ENCODE peak calls at places on chromosome 20, in four cellular contexts. One of them, this sample, is unnamed.

GRCh38 chr20:63082308-63082938 is 75.7 kb upstream of the BHLHE23 start:
- DNase-seq in stimulated activated CD8-positive, alpha-beta memory T cell treated with anti-CD3 and anti-CD28 coated beads, Interleukin-2, amount 100 ng/mL, for 1 hour: no peak
- DNase-seq in activated CD8-positive, alpha-beta memory T cell treated with anti-CD3 and anti-CD28 coated beads, Interleukin-2, amount 50 U/mL, for 4 hours: peak
- DNase-seq in WTC11: peak
- DNase-seq in this sample: no peak

GRCh38 chr20:20000223-20000968 is 16.8 kb upstream of the NAA20 start:
- DNase-seq in stimulated activated CD8-positive, alpha-beta memory T cell treated with anti-CD3 and anti-CD28 coated beads, Interleukin-2, amount 100 ng/mL, for 1 hour: no peak
- DNase-seq in activated CD8-positive, alpha-beta memory T cell treated with anti-CD3 and anti-CD28 coated beads, Interleukin-2, amount 50 U/mL, for 4 hours: no peak
- DNase-seq in WTC11: no peak
- DNase-seq in this sample: no peak

GRCh38 chr20:37421988-37422387 is 76.0 kb downstream of the SRC start:
- DNase-seq in stimulated activated CD8-positive, alpha-beta memory T cell treated with anti-CD3 and anti-CD28 coated beads, Interleukin-2, amount 100 ng/mL, for 1 hour: no peak
- DNase-seq in activated CD8-positive, alpha-beta memory T cell treated with anti-CD3 and anti-CD28 coated beads, Interleukin-2, amount 50 U/mL, for 4 hours: no peak
- DNase-seq in WTC11: no peak
- DNase-seq in this sample: no peak

GRCh38 chr20:38007526-38007925 is 25.7 kb downstream of the TTI1 start:
- DNase-seq in stimulated activated CD8-positive, alpha-beta memory T cell treated with anti-CD3 and anti-CD28 coated beads, Interleukin-2, amount 100 ng/mL, for 1 hour: no peak
- DNase-seq in activated CD8-positive, alpha-beta memory T cell treated with anti-CD3 and anti-CD28 coated beads, Interleukin-2, amount 50 U/mL, for 4 hours: no peak
- DNase-seq in WTC11: no peak
- DNase-seq in this sample: no peak

GRCh38 chr20:37407117-37407566 is 61.2 kb downstream of the SRC start:
- DNase-seq in stimulated activated CD8-positive, alpha-beta memory T cell treated with anti-CD3 and anti-CD28 coated beads, Interleukin-2, amount 100 ng/mL, for 1 hour: no peak
- DNase-seq in activated CD8-positive, alpha-beta memory T cell treated with anti-CD3 and anti-CD28 coated beads, Interleukin-2, amount 50 U/mL, for 4 hours: no peak
- DNase-seq in WTC11: no peak
- DNase-seq in this sample: no peak

GRCh38 chr20:17538517-17539170 is 7.5 kb upstream of the BFSP1 start:
- DNase-seq in stimulated activated CD8-positive, alpha-beta memory T cell treated with anti-CD3 and anti-CD28 coated beads, Interleukin-2, amount 100 ng/mL, for 1 hour: no peak
- DNase-seq in activated CD8-positive, alpha-beta memory T cell treated with anti-CD3 and anti-CD28 coated beads, Interleukin-2, amount 50 U/mL, for 4 hours: no peak
- DNase-seq in WTC11: no peak
- DNase-seq in this sample: no peak

GRCh38 chr20:52593634-52594033 is 378.5 kb upstream of the TSHZ2 start:
- DNase-seq in stimulated activated CD8-positive, alpha-beta memory T cell treated with anti-CD3 and anti-CD28 coated beads, Interleukin-2, amount 100 ng/mL, for 1 hour: no peak
- DNase-seq in activated CD8-positive, alpha-beta memory T cell treated with anti-CD3 and anti-CD28 coated beads, Interleukin-2, amount 50 U/mL, for 4 hours: no peak
- DNase-seq in WTC11: no peak
- DNase-seq in this sample: no peak

GRCh38 chr20:45545754-45546453 is 1.3 kb downstream of the EPPIN start:
- DNase-seq in stimulated activated CD8-positive, alpha-beta memory T cell treated with anti-CD3 and anti-CD28 coated beads, Interleukin-2, amount 100 ng/mL, for 1 hour: no peak
- DNase-seq in activated CD8-positive, alpha-beta memory T cell treated with anti-CD3 and anti-CD28 coated beads, Interleukin-2, amount 50 U/mL, for 4 hours: no peak
- DNase-seq in WTC11: peak
- DNase-seq in this sample: no peak

GRCh38 chr20:14709439-14709838 is 372.0 kb upstream of the FLRT3 start:
- DNase-seq in stimulated activated CD8-positive, alpha-beta memory T cell treated with anti-CD3 and anti-CD28 coated beads, Interleukin-2, amount 100 ng/mL, for 1 hour: no peak
- DNase-seq in activated CD8-positive, alpha-beta memory T cell treated with anti-CD3 and anti-CD28 coated beads, Interleukin-2, amount 50 U/mL, for 4 hours: no peak
- DNase-seq in WTC11: no peak
- DNase-seq in this sample: no peak

GRCh38 chr20:45293041-45294002 is 13.3 kb upstream of the RBPJL start:
- DNase-seq in stimulated activated CD8-positive, alpha-beta memory T cell treated with anti-CD3 and anti-CD28 coated beads, Interleukin-2, amount 100 ng/mL, for 1 hour: peak
- DNase-seq in activated CD8-positive, alpha-beta memory T cell treated with anti-CD3 and anti-CD28 coated beads, Interleukin-2, amount 50 U/mL, for 4 hours: peak
- DNase-seq in WTC11: peak
- DNase-seq in this sample: no peak

GRCh38 chr20:44615876-44616603 is 33.7 kb downstream of the PKIG start:
- DNase-seq in stimulated activated CD8-positive, alpha-beta memory T cell treated with anti-CD3 and anti-CD28 coated beads, Interleukin-2, amount 100 ng/mL, for 1 hour: no peak
- DNase-seq in activated CD8-positive, alpha-beta memory T cell treated with anti-CD3 and anti-CD28 coated beads, Interleukin-2, amount 50 U/mL, for 4 hours: no peak
- DNase-seq in WTC11: no peak
- DNase-seq in this sample: no peak

GRCh38 chr20:42018979-42019378 is 400.8 kb upstream of the CHD6 start:
- DNase-seq in stimulated activated CD8-positive, alpha-beta memory T cell treated with anti-CD3 and anti-CD28 coated beads, Interleukin-2, amount 100 ng/mL, for 1 hour: no peak
- DNase-seq in activated CD8-positive, alpha-beta memory T cell treated with anti-CD3 and anti-CD28 coated beads, Interleukin-2, amount 50 U/mL, for 4 hours: no peak
- DNase-seq in WTC11: peak
- DNase-seq in this sample: no peak

GRCh38 chr20:4681971-4682370 is 39.7 kb upstream of the PRND start:
- DNase-seq in stimulated activated CD8-positive, alpha-beta memory T cell treated with anti-CD3 and anti-CD28 coated beads, Interleukin-2, amount 100 ng/mL, for 1 hour: no peak
- DNase-seq in activated CD8-positive, alpha-beta memory T cell treated with anti-CD3 and anti-CD28 coated beads, Interleukin-2, amount 50 U/mL, for 4 hours: no peak
- DNase-seq in WTC11: no peak
- DNase-seq in this sample: no peak

GRCh38 chr20:62694868-62695267 is 13.8 kb upstream of the NTSR1 start:
- DNase-seq in stimulated activated CD8-positive, alpha-beta memory T cell treated with anti-CD3 and anti-CD28 coated beads, Interleukin-2, amount 100 ng/mL, for 1 hour: no peak
- DNase-seq in activated CD8-positive, alpha-beta memory T cell treated with anti-CD3 and anti-CD28 coated beads, Interleukin-2, amount 50 U/mL, for 4 hours: no peak
- DNase-seq in WTC11: no peak
- DNase-seq in this sample: no peak

GRCh38 chr20:62506087-62506486 is 30.3 kb upstream of the GATA5 start:
- DNase-seq in stimulated activated CD8-positive, alpha-beta memory T cell treated with anti-CD3 and anti-CD28 coated beads, Interleukin-2, amount 100 ng/mL, for 1 hour: no peak
- DNase-seq in activated CD8-positive, alpha-beta memory T cell treated with anti-CD3 and anti-CD28 coated beads, Interleukin-2, amount 50 U/mL, for 4 hours: no peak
- DNase-seq in WTC11: no peak
- DNase-seq in this sample: no peak

GRCh38 chr20:64099086-64099786 is 8.1 kb downstream of the NPBWR2 start:
- DNase-seq in stimulated activated CD8-positive, alpha-beta memory T cell treated with anti-CD3 and anti-CD28 coated beads, Interleukin-2, amount 100 ng/mL, for 1 hour: no peak
- DNase-seq in activated CD8-positive, alpha-beta memory T cell treated with anti-CD3 and anti-CD28 coated beads, Interleukin-2, amount 50 U/mL, for 4 hours: no peak
- DNase-seq in WTC11: no peak
- DNase-seq in this sample: no peak

GRCh38 chr20:44384423-44385027 is 29.0 kb downstream of the HNF4A start:
- DNase-seq in stimulated activated CD8-positive, alpha-beta memory T cell treated with anti-CD3 and anti-CD28 coated beads, Interleukin-2, amount 100 ng/mL, for 1 hour: peak
- DNase-seq in activated CD8-positive, alpha-beta memory T cell treated with anti-CD3 and anti-CD28 coated beads, Interleukin-2, amount 50 U/mL, for 4 hours: peak
- DNase-seq in WTC11: peak
- DNase-seq in this sample: no peak

GRCh38 chr20:58891686-58892125 is 39.2 kb downstream of the GNAS start:
- DNase-seq in stimulated activated CD8-positive, alpha-beta memory T cell treated with anti-CD3 and anti-CD28 coated beads, Interleukin-2, amount 100 ng/mL, for 1 hour: no peak
- DNase-seq in activated CD8-positive, alpha-beta memory T cell treated with anti-CD3 and anti-CD28 coated beads, Interleukin-2, amount 50 U/mL, for 4 hours: no peak
- DNase-seq in WTC11: peak
- DNase-seq in this sample: no peak

GRCh38 chr20:45088247-45088646 is 12.7 kb downstream of the KCNS1 start:
- DNase-seq in stimulated activated CD8-positive, alpha-beta memory T cell treated with anti-CD3 and anti-CD28 coated beads, Interleukin-2, amount 100 ng/mL, for 1 hour: no peak
- DNase-seq in activated CD8-positive, alpha-beta memory T cell treated with anti-CD3 and anti-CD28 coated beads, Interleukin-2, amount 50 U/mL, for 4 hours: no peak
- DNase-seq in WTC11: no peak
- DNase-seq in this sample: no peak

GRCh38 chr20:33648396-33649004 is 13.6 kb upstream of the C20orf144 start:
- DNase-seq in stimulated activated CD8-positive, alpha-beta memory T cell treated with anti-CD3 and anti-CD28 coated beads, Interleukin-2, amount 100 ng/mL, for 1 hour: no peak
- DNase-seq in activated CD8-positive, alpha-beta memory T cell treated with anti-CD3 and anti-CD28 coated beads, Interleukin-2, amount 50 U/mL, for 4 hours: no peak
- DNase-seq in WTC11: no peak
- DNase-seq in this sample: no peak

GRCh38 chr20:14219801-14220461 is 117.5 kb downstream of the FLRT3 start:
- DNase-seq in stimulated activated CD8-positive, alpha-beta memory T cell treated with anti-CD3 and anti-CD28 coated beads, Interleukin-2, amount 100 ng/mL, for 1 hour: no peak
- DNase-seq in activated CD8-positive, alpha-beta memory T cell treated with anti-CD3 and anti-CD28 coated beads, Interleukin-2, amount 50 U/mL, for 4 hours: no peak
- DNase-seq in WTC11: peak
- DNase-seq in this sample: no peak

GRCh38 chr20:50496773-50497375 is 13.3 kb upstream of the PTPN1 start:
- DNase-seq in stimulated activated CD8-positive, alpha-beta memory T cell treated with anti-CD3 and anti-CD28 coated beads, Interleukin-2, amount 100 ng/mL, for 1 hour: no peak
- DNase-seq in activated CD8-positive, alpha-beta memory T cell treated with anti-CD3 and anti-CD28 coated beads, Interleukin-2, amount 50 U/mL, for 4 hours: no peak
- DNase-seq in WTC11: no peak
- DNase-seq in this sample: no peak

GRCh38 chr20:12237772-12238171 is 320.1 kb downstream of the BTBD3 start:
- DNase-seq in stimulated activated CD8-positive, alpha-beta memory T cell treated with anti-CD3 and anti-CD28 coated beads, Interleukin-2, amount 100 ng/mL, for 1 hour: no peak
- DNase-seq in activated CD8-positive, alpha-beta memory T cell treated with anti-CD3 and anti-CD28 coated beads, Interleukin-2, amount 50 U/mL, for 4 hours: no peak
- DNase-seq in WTC11: no peak
- DNase-seq in this sample: no peak

GRCh38 chr20:58216334-58216733 is 12.1 kb downstream of the ANKRD60 start:
- DNase-seq in stimulated activated CD8-positive, alpha-beta memory T cell treated with anti-CD3 and anti-CD28 coated beads, Interleukin-2, amount 100 ng/mL, for 1 hour: no peak
- DNase-seq in activated CD8-positive, alpha-beta memory T cell treated with anti-CD3 and anti-CD28 coated beads, Interleukin-2, amount 50 U/mL, for 4 hours: no peak
- DNase-seq in WTC11: no peak
- DNase-seq in this sample: no peak

GRCh38 chr20:3082306-3082951 is 2.1 kb downstream of the AVP start:
- DNase-seq in stimulated activated CD8-positive, alpha-beta memory T cell treated with anti-CD3 and anti-CD28 coated beads, Interleukin-2, amount 100 ng/mL, for 1 hour: no peak
- DNase-seq in activated CD8-positive, alpha-beta memory T cell treated with anti-CD3 and anti-CD28 coated beads, Interleukin-2, amount 50 U/mL, for 4 hours: no peak
- DNase-seq in WTC11: peak
- DNase-seq in this sample: no peak

GRCh38 chr20:61640846-61641245 is 388.8 kb downstream of the CDH4 start:
- DNase-seq in stimulated activated CD8-positive, alpha-beta memory T cell treated with anti-CD3 and anti-CD28 coated beads, Interleukin-2, amount 100 ng/mL, for 1 hour: no peak
- DNase-seq in activated CD8-positive, alpha-beta memory T cell treated with anti-CD3 and anti-CD28 coated beads, Interleukin-2, amount 50 U/mL, for 4 hours: no peak
- DNase-seq in WTC11: no peak
- DNase-seq in this sample: no peak

GRCh38 chr20:54355631-54356280 is 119.6 kb upstream of the DOK5 start:
- DNase-seq in stimulated activated CD8-positive, alpha-beta memory T cell treated with anti-CD3 and anti-CD28 coated beads, Interleukin-2, amount 100 ng/mL, for 1 hour: no peak
- DNase-seq in activated CD8-positive, alpha-beta memory T cell treated with anti-CD3 and anti-CD28 coated beads, Interleukin-2, amount 50 U/mL, for 4 hours: no peak
- DNase-seq in WTC11: no peak
- DNase-seq in this sample: no peak

GRCh38 chr20:53157443-53158408 is 185.6 kb downstream of the TSHZ2 start:
- DNase-seq in stimulated activated CD8-positive, alpha-beta memory T cell treated with anti-CD3 and anti-CD28 coated beads, Interleukin-2, amount 100 ng/mL, for 1 hour: peak
- DNase-seq in activated CD8-positive, alpha-beta memory T cell treated with anti-CD3 and anti-CD28 coated beads, Interleukin-2, amount 50 U/mL, for 4 hours: peak
- DNase-seq in WTC11: peak
- DNase-seq in this sample: no peak

GRCh38 chr20:24577271-24577909 is 108.0 kb downstream of the SYNDIG1 start:
- DNase-seq in stimulated activated CD8-positive, alpha-beta memory T cell treated with anti-CD3 and anti-CD28 coated beads, Interleukin-2, amount 100 ng/mL, for 1 hour: no peak
- DNase-seq in activated CD8-positive, alpha-beta memory T cell treated with anti-CD3 and anti-CD28 coated beads, Interleukin-2, amount 50 U/mL, for 4 hours: no peak
- DNase-seq in WTC11: no peak
- DNase-seq in this sample: no peak

GRCh38 chr20:52454660-52455059 is 263.1 kb upstream of the ZFP64 start:
- DNase-seq in stimulated activated CD8-positive, alpha-beta memory T cell treated with anti-CD3 and anti-CD28 coated beads, Interleukin-2, amount 100 ng/mL, for 1 hour: no peak
- DNase-seq in activated CD8-positive, alpha-beta memory T cell treated with anti-CD3 and anti-CD28 coated beads, Interleukin-2, amount 50 U/mL, for 4 hours: no peak
- DNase-seq in WTC11: no peak
- DNase-seq in this sample: no peak

GRCh38 chr20:41329435-41330342 is 10.9 kb upstream of the LPIN3 start:
- DNase-seq in stimulated activated CD8-positive, alpha-beta memory T cell treated with anti-CD3 and anti-CD28 coated beads, Interleukin-2, amount 100 ng/mL, for 1 hour: peak
- DNase-seq in activated CD8-positive, alpha-beta memory T cell treated with anti-CD3 and anti-CD28 coated beads, Interleukin-2, amount 50 U/mL, for 4 hours: peak
- DNase-seq in WTC11: no peak
- DNase-seq in this sample: no peak

GRCh38 chr20:10584319-10584812 is 89.4 kb downstream of the JAG1 start:
- DNase-seq in stimulated activated CD8-positive, alpha-beta memory T cell treated with anti-CD3 and anti-CD28 coated beads, Interleukin-2, amount 100 ng/mL, for 1 hour: no peak
- DNase-seq in activated CD8-positive, alpha-beta memory T cell treated with anti-CD3 and anti-CD28 coated beads, Interleukin-2, amount 50 U/mL, for 4 hours: no peak
- DNase-seq in WTC11: no peak
- DNase-seq in this sample: no peak